ENCODE peak calls at places on chromosomes 16 and 17, in five cellular contexts. Z, K, D, E and W are unnamed samples.

GRCh38 chr16:81189100-81189664 is 49.3 kb upstream of the BCO1 start:
- DNase-seq in Z (no peak), K (peak), D (no peak), E (peak), W (no peak)

GRCh38 chr17:12070561-12070960 is 49.9 kb downstream of the MAP2K4 start:
- DNase-seq in Z (no peak), K (no peak), D (no peak), E (peak), W (no peak)

GRCh38 chr16:66604376-66605176 is at the start of gene CMTM3:
- DNase-seq in Z (no peak), K (peak), D (peak), E (peak), W (peak)

GRCh38 chr17:21296097-21297025 is 11.8 kb downstream of the MAP2K3 start:
- DNase-seq in Z (no peak), K (no peak), D (no peak), E (no peak), W (no peak)

GRCh38 chr17:32281011-32281451 is 15.4 kb downstream of the RHBDL3 start:
- DNase-seq in Z (no peak), K (no peak), D (peak), E (no peak), W (no peak)

GRCh38 chr17:41869426-41869825 is 4.2 kb upstream of the KLHL11 start:
- DNase-seq in Z (no peak), K (no peak), D (no peak), E (no peak), W (no peak)

GRCh38 chr16:79635488-79635887 is 35.0 kb upstream of the MAF start:
- DNase-seq in Z (no peak), K (no peak), D (no peak), E (no peak), W (no peak)

GRCh38 chr16:68081796-68082567 is 3.2 kb upstream of the NFATC3 start:
- DNase-seq in Z (no peak), K (no peak), D (no peak), E (no peak), W (no peak)

GRCh38 chr17:50380369-50381259 is 7.6 kb downstream of the EME1 start:
- DNase-seq in Z (no peak), K (no peak), D (no peak), E (no peak), W (no peak)

GRCh38 chr16:17370233-17371013 is 100.3 kb downstream of the XYLT1 start:
- DNase-seq in Z (no peak), K (no peak), D (no peak), E (no peak), W (no peak)

GRCh38 chr17:43880420-43880991 is 26.8 kb downstream of the MPP2 start:
- DNase-seq in Z (peak), K (no peak), D (peak), E (peak), W (no peak)

GRCh38 chr17:68198931-68199836 is 48.7 kb upstream of the AMZ2 start:
- DNase-seq in Z (no peak), K (no peak), D (peak), E (no peak), W (peak)

GRCh38 chr16:49928176-49928892 is 72.4 kb upstream of the ZNF423 start:
- DNase-seq in Z (no peak), K (no peak), D (no peak), E (no peak), W (no peak)

GRCh38 chr17:67027031-67027628 is 17.2 kb upstream of the CACNG1 start:
- DNase-seq in Z (no peak), K (no peak), D (no peak), E (no peak), W (no peak)

GRCh38 chr17:55770220-55770870 is 19.5 kb downstream of the PCTP start:
- DNase-seq in Z (peak), K (no peak), D (no peak), E (peak), W (no peak)

GRCh38 chr17:38616361-38616760 is 10.6 kb upstream of the SRCIN1 start:
- DNase-seq in Z (no peak), K (no peak), D (no peak), E (no peak), W (no peak)

GRCh38 chr17:70345061-70345460 is 175.7 kb downstream of the KCNJ2 start:
- DNase-seq in Z (no peak), K (no peak), D (no peak), E (no peak), W (no peak)

GRCh38 chr17:3888343-3889171 is 4.3 kb downstream of the CAMKK1 start:
- DNase-seq in Z (peak), K (peak), D (peak), E (peak), W (no peak)

GRCh38 chr17:55814377-55814776 is 63.5 kb downstream of the PCTP start:
- DNase-seq in Z (no peak), K (no peak), D (no peak), E (peak), W (no peak)

GRCh38 chr16:11273721-11274324 is 394 bp upstream of the PRM3 start:
- DNase-seq in Z (no peak), K (no peak), D (no peak), E (no peak), W (no peak)

GRCh38 chr16:57630931-57631845 is 2.8 kb downstream of the ADGRG1 start:
- DNase-seq in Z (no peak), K (peak), D (no peak), E (no peak), W (no peak)

GRCh38 chr17:57442914-57443571 is 186.7 kb downstream of the MSI2 start:
- DNase-seq in Z (no peak), K (peak), D (no peak), E (peak), W (peak)

GRCh38 chr16:23079683-23080221 is 69.5 kb downstream of the USP31 start:
- DNase-seq in Z (no peak), K (no peak), D (no peak), E (no peak), W (no peak)

GRCh38 chr17:77214743-77215142 is 74.0 kb downstream of the SEC14L1 start:
- DNase-seq in Z (no peak), K (peak), D (peak), E (peak), W (no peak)

GRCh38 chr17:8072339-8072726 is 15.2 kb downstream of the ALOX12B start:
- DNase-seq in Z (no peak), K (no peak), D (no peak), E (no peak), W (no peak)

GRCh38 chr17:40069751-40070643 is 7.2 kb downstream of the THRA start:
- DNase-seq in Z (peak), K (no peak), D (no peak), E (peak), W (peak)

GRCh38 chr17:81259058-81259605 is 20.0 kb downstream of the NDUFAF8 start:
- DNase-seq in Z (no peak), K (no peak), D (no peak), E (no peak), W (no peak)

GRCh38 chr17:80348551-80349436 is 66.2 kb upstream of the ENDOV start:
- DNase-seq in Z (no peak), K (no peak), D (no peak), E (peak), W (no peak)